ENCODE peak calls at places on chromosomes 5 and 9, in nine cellular contexts. Y is cardiac muscle cell, U is astrocyte of the spinal cord, V is IMR-90, E is A549, O is endodermal cell, H is tibial nerve, J is transverse colon, G is mesothelial cell of epicardium. B is an unnamed sample.

GRCh38 chr9:10059044-10059443 is 553.8 kb downstream of the PTPRD start:
- DNase-seq in V (peak), E (peak), U (peak), O (no peak), J (no peak), H (no peak), Y (peak), G (no peak), B (peak)

GRCh38 chr5:109080896-109081295 is 328.9 kb downstream of the PJA2 start:
- DNase-seq in V (no peak), U (no peak), H (no peak), O (no peak), G (no peak), J (no peak), E (no peak), Y (no peak), B (no peak)

GRCh38 chr5:133226186-133226585 is 174.4 kb downstream of the HSPA4 start:
- DNase-seq in E (no peak), J (no peak), G (no peak), Y (no peak), V (no peak), O (peak), U (no peak), H (no peak), B (no peak)

GRCh38 chr5:34923694-34924461 is 5.5 kb upstream of the DNAJC21 start:
- DNase-seq in E (peak), J (no peak), V (peak), U (peak), G (no peak), Y (peak), O (no peak), H (no peak), B (peak)

GRCh38 chr9:96868709-96869108 is 14.4 kb upstream of the ZNF782 start:
- DNase-seq in V (no peak), U (no peak), J (peak), Y (no peak), H (no peak), E (no peak), O (no peak), G (no peak), B (no peak)

GRCh38 chr5:5198111-5198510 is 58.0 kb downstream of the ADAMTS16 start:
- DNase-seq in V (no peak), Y (no peak), G (no peak), U (peak), H (no peak), O (no peak), E (no peak), J (no peak), B (no peak)

GRCh38 chr5:83360573-83360972 is 111.0 kb upstream of the VCAN start:
- DNase-seq in U (no peak), O (no peak), Y (no peak), G (no peak), J (no peak), E (no peak), V (no peak), H (no peak), B (no peak)

GRCh38 chr5:24823625-24824024 is 178.8 kb upstream of the CDH10 start:
- DNase-seq in J (no peak), O (peak), E (no peak), V (no peak), Y (no peak), H (no peak), G (no peak), U (no peak), B (no peak)

GRCh38 chr5:116035123-116035522 is 2.9 kb downstream of the ARL14EPL start:
- DNase-seq in O (no peak), H (no peak), J (no peak), U (no peak), Y (no peak), V (no peak), G (no peak), E (no peak), B (no peak)

DNA sequence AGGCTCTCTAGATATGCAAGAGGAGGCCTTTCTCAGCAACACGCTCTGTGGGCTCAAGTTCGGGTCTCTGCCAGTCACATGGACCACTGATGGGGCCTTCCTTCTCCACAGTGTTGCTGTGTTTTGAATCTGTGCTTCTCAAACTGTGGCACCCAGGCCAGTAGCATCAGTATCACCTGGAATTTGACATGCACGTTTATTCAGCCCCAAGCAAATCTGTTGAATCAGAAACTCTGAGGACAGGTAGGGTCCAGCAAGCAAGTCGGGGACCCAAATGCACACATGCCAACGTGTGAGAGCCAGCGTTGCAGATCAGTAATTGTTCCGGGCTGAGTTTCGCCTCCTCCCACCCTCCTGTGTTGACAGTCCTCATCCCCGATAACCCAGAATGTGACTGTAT is 502.6 kb downstream of the IRX1 start:
- DNase-seq in V (no peak), G (no peak), O (no peak), U (no peak), E (no peak), Y (no peak), H (no peak), J (no peak), B (no peak)
- TF ChIP-seq CTCF in V (no peak), G (no peak), O (no peak), U (no peak), E (no peak), Y (no peak), H (no peak), J (no peak), B (no peak)

DNA sequence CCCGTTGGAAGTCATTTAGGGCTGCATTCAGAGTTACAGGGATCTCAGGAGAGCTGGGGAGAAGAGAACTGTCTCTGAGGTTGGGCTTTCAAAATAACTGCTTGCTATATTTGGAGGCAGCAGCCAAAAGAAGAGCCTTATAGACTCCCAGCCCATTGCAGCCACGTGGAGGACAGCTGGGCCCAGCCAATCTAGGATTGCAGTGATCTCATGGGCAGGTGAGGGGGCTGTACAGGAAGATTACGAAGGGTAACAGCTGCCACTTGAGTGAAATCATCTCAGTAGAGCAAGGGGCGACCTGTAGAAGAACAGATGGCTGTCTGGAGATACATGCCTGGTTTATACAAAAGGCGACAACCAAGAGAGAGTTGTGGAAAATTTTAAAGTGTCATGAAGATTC is 136.8 kb upstream of the TNC start:
- DNase-seq in H (no peak), V (peak), U (no peak), O (no peak), J (no peak), Y (no peak), E (no peak), G (no peak), B (no peak)
- TF ChIP-seq CTCF in H (no peak), V (no peak), U (no peak), O (no peak), J (no peak), Y (no peak), E (no peak), G (no peak), B (no peak)

DNA sequence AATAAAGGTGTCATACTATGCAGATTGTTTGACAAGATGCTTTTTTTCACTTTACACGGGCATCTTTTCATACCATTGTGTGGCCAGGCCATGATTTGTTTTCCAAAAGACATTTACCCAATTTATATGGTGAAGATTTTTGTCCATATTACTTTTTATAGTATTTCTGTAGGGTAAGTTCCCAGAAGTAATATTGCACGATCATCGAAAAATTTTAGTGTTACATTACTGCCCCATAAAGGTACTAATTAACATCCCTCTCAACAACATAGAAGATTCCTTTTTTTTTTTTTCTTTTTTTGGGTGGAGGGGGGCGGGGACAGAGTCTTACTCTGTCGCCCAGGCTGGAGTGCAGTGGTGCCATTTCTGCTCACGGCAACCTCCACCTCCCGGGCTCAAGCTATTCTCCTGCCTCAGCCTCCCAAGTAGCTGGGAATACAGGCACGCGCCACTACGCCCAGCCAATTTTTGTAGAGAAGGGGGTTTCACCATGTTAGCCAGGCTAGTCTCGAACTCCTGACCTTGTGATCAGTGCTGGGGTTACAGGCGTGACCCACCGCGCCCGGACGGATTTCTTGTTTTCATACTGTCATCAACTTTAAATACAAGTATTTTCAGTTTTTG is 1.2 kb upstream of the ROPN1L start:
- DNase-seq in J (no peak), U (no peak), G (no peak), E (no peak), Y (no peak), O (no peak), V (no peak), H (no peak), B (no peak)
- TF ChIP-seq CTCF in J (no peak), U (no peak), G (no peak), E (no peak), Y (no peak), O (no peak), V (no peak), H (no peak), B (no peak)

GRCh38 chr5:98791928-98792580 is 18.6 kb downstream of the RGMB start:
- DNase-seq in U (peak), E (no peak), H (no peak), V (no peak), Y (no peak), J (no peak), O (no peak), G (no peak), B (no peak)
- TF ChIP-seq CTCF in U (no peak), E (no peak), H (no peak), V (no peak), Y (no peak), J (no peak), O (no peak), G (no peak), B (no peak)

GRCh38 chr9:16191691-16192402 is 639.0 kb downstream of the CCDC171 start:
- DNase-seq in H (peak), E (peak), O (peak), U (peak), V (peak), G (peak), Y (peak), J (peak), B (peak)
- TF ChIP-seq CTCF in H (peak), E (peak), O (peak), U (peak), V (peak), G (peak), Y (peak), J (peak), B (peak)

DNA sequence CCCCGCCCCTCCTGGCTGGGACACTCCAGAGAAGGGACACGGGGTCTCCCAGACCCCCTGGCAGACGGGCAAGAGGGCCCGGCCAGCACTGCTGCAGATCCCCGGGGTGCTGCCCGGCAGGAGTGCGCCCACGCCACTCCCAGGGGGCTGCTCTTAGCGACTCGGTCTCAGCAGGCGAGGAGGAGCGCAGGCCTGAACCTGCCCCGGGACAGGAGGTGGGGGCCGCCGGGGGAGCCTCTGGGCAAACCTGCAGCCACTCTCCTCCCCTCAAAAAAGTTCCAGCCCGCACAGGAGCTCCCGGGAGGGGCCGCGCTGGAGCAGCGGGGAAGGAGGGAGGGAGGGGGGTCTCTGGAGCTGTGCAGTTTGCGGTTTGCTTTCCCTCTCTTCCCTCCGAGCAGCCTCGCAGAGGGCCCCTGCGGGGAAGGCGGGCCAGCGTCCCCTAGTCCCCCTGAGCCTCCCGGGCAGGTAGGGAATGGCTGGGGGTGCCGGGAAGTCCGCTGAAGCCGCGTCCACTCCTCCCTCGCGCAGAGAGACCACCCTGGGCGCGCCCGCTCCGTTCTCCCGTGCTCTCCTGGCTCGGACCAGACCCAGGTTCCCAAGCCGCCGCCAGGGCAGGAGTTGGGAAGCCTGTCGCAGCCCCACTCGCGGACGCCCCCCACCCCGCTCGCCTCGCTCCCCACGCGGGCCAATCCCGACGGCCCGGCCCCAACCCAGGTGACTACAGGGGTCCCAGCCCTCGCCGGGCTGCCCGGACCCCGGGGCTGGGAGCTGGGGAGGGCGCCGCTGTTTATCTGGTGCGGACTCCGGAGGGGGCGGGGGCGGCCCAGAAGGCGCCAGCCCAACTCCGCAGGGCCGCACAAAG is 44.2 kb downstream of the NACC2 start:
- DNase-seq in H (no peak), V (peak), J (no peak), Y (peak), U (peak), E (no peak), G (peak), O (peak), B (no peak)
- TF ChIP-seq CTCF in H (no peak), V (no peak), J (no peak), Y (no peak), U (no peak), E (no peak), G (no peak), O (peak), B (peak)

DNA sequence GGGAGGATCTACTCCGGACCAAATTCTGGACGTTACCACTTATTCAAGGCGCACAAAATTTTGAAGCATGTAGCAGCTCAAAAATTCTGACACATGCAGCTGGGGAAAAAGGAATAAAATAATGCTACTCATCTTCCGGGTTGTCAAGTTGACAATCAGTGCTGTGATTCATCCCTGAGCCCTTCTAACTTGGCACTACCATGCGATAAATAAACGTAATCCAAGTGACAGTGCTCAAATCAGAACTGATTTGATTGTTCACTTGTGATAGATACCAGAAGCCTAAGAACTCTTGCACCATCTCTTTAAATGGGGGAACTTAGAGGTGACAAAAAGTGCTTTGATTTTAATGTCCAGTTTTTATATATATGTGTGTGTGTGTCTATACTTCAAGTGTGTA is 230.2 kb upstream of the TLE4 start:
- DNase-seq in E (no peak), Y (no peak), V (no peak), G (no peak), J (no peak), U (no peak), O (no peak), H (no peak), B (no peak)
- TF ChIP-seq CTCF in E (no peak), Y (no peak), V (no peak), G (no peak), J (no peak), U (no peak), O (no peak), H (no peak), B (no peak)

DNA sequence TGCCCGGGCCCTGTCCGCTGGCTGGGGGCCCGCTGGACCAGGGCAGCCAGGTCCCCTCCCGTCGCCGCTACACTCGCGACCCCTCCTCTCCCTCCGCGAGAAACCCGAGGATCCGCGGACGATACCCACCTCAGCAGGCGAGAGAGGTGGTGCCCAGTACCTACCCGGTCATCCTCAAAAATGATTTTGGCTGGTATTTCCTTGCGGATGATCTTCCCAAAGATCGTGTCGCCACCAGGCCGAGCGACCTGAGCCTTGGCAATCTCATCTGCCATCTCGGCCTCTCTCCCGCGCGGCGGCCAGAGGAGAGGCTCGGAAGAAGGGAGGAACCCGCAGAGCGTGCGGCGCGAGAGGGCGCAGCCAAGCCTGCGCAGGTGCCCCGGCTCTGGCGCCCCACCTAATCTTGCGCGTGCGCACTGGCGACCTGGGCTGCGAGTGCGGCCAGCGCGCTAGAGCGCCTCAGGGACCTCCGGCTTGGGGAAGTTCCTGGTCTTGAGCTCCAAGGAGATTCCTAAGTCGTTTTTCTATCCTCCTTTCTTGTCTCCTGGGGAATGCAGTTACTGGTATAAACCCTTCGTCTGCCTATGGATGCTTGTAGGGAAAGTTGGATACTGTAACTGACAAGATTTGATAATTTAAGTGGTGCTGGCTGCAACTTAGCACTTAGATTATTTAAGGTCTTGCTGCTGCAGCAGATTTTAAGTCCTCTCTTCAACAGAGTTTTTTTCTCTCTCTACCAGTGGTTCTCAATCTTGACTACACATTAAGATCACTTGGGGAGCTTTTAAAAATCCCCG is at the start of gene HINT1:
- DNase-seq in O (peak), J (peak), Y (peak), U (peak), G (peak), V (peak), E (peak), H (peak), B (peak)
- TF ChIP-seq CTCF in O (no peak), J (no peak), Y (peak), U (peak), G (no peak), V (peak), E (peak), H (peak), B (peak)

GRCh38 chr9:21473236-21473635 is 8.9 kb downstream of the IFNE start:
- DNase-seq in U (no peak), G (no peak), V (no peak), H (no peak), E (no peak), J (no peak), Y (no peak), O (no peak), B (peak)
- TF ChIP-seq CTCF in U (peak), G (no peak), V (no peak), H (no peak), E (peak), J (no peak), Y (no peak), O (peak), B (peak)

GRCh38 chr9:125525846-125526619 is 181.0 kb downstream of the MAPKAP1 start:
- DNase-seq in G (no peak), U (peak), H (no peak), V (peak), J (no peak), O (peak), E (no peak), Y (peak), B (peak)
- TF ChIP-seq CTCF in G (no peak), U (no peak), H (no peak), V (no peak), J (no peak), O (no peak), E (no peak), Y (no peak), B (no peak)